ENCODE peak calls at places on chromosomes 5 and 9, in ten cellular contexts. J is mammary epithelial cell, A is spleen, Z is stomach, H is colonic mucosa, E is A549, C is thoracic aorta, R is IMR-90, S is ovary, Q is heart left ventricle. K is an unnamed sample.

GRCh38 chr5:1857256-1857600 is 25.5 kb downstream of the IRX4 start:
- DNase-seq in J (no peak), A (no peak), Z (no peak), H (no peak), E (no peak), C (no peak), R (no peak), S (no peak), Q (no peak), K (no peak)

GRCh38 chr9:13478235-13478634 is 198.7 kb upstream of the MPDZ start:
- DNase-seq in J (no peak), A (no peak), Z (no peak), H (no peak), E (no peak), C (no peak), R (peak), S (no peak), Q (no peak), K (no peak)

GRCh38 chr5:139038618-139039305 is 159.4 kb downstream of the SIL1 start:
- DNase-seq in J (no peak), A (no peak), Z (no peak), H (no peak), E (peak), C (no peak), R (no peak), S (no peak), Q (no peak), K (no peak)

GRCh38 chr5:159682623-159683022 is 233.7 kb upstream of the ADRA1B start:
- DNase-seq in J (no peak), A (no peak), Z (no peak), H (no peak), E (peak), C (no peak), R (no peak), S (no peak), Q (no peak), K (no peak)

GRCh38 chr9:134283111-134283515 is 43.1 kb upstream of the RXRA start:
- DNase-seq in J (peak), A (no peak), Z (peak), H (peak), E (no peak), C (peak), R (peak), S (peak), Q (peak), K (peak)

GRCh38 chr9:69671904-69672827 is at the start of gene APBA1:
- DNase-seq in J (peak), A (peak), Z (peak), H (peak), E (peak), C (no peak), R (peak), S (peak), Q (peak), K (no peak)

GRCh38 chr5:17216974-17217325 is 481 bp upstream of the BASP1 start:
- DNase-seq in J (no peak), A (peak), Z (no peak), H (no peak), E (peak), C (peak), R (peak), S (peak), Q (peak), K (peak)

GRCh38 chr5:34685485-34686197 is 29.5 kb downstream of the RAI14 start:
- DNase-seq in J (peak), A (no peak), Z (no peak), H (no peak), E (peak), C (no peak), R (peak), S (no peak), Q (no peak), K (no peak)

GRCh38 chr9:72597181-72597517 is 75.7 kb downstream of the TMC1 start:
- DNase-seq in J (no peak), A (no peak), Z (no peak), H (no peak), E (no peak), C (no peak), R (no peak), S (no peak), Q (no peak), K (no peak)

GRCh38 chr5:73118331-73119011 is 1.9 kb upstream of the TMEM171 start:
- DNase-seq in J (peak), A (no peak), Z (peak), H (peak), E (no peak), C (no peak), R (no peak), S (no peak), Q (no peak), K (no peak)

GRCh38 chr9:22452415-22453010 is 5.9 kb downstream of the DMRTA1 start:
- DNase-seq in J (no peak), A (peak), Z (peak), H (peak), E (peak), C (no peak), R (peak), S (no peak), Q (no peak), K (no peak)

GRCh38 chr9:92614123-92614510 is 55.8 kb downstream of the IPPK start:
- DNase-seq in J (no peak), A (no peak), Z (no peak), H (no peak), E (no peak), C (no peak), R (no peak), S (no peak), Q (no peak), K (no peak)
- H3K27ac ChIP-seq in J (no peak), A (no peak), Z (no peak), H (no peak), E (no peak), C (peak), R (no peak), S (no peak), Q (no peak), K (peak)

DNA sequence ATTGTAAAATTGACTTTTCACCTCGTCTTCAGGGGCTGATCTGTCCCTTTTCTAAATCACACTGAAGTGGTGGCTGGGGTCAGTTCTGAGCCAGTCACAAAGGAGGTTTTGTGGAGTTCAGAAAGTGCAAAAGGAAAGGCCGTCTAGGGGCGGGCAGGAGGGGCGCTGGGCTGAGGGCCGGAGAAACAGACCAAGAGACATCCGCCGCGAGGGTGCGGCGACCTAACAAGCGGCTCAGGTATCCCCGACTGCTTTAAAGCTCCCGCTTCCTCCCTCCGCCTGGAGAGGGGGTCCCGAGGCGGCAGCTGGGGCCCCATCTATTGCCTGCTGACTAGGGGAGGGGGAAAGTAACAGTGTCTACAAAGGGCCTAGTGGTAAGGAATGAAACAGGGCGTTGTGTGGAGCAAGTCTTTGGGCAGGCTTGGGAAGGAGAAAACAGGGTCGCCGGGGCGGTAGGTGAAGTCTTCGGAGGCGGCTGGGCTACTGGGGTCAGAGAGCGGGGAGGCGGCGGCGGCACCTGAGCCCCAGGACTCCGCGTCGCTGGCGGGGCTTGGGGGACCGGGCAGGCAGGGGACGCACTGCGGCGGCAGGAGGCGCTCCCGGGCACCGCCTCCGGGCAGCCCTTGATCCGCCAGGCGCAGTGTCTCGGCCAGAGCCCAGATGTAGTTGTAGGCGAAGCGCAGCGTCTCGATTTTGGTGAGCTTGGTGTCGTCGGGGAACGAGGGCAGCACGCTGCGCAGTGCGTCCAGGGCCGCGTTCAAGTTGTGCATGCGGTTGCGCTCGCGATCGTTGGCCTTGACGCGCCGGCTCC is 950 bp downstream of the NEUROG1 start:
- DNase-seq in J (no peak), A (no peak), Z (no peak), H (no peak), E (no peak), C (no peak), R (no peak), S (no peak), Q (no peak), K (no peak)
- TF ChIP-seq CTCF in J (no peak), A (no peak), Z (no peak), H (no peak), E (no peak), C (no peak), R (no peak), S (no peak), Q (no peak), K (no peak)

GRCh38 chr5:140115186-140115500 is 1.2 kb downstream of the PURA start:
- DNase-seq in J (no peak), A (no peak), Z (no peak), H (no peak), E (no peak), C (no peak), R (no peak), S (no peak), Q (no peak), K (no peak)
- H3K27ac ChIP-seq in J (peak), A (peak), Z (peak), H (peak), E (peak), C (no peak), R (no peak), S (no peak), Q (peak), K (peak)

DNA sequence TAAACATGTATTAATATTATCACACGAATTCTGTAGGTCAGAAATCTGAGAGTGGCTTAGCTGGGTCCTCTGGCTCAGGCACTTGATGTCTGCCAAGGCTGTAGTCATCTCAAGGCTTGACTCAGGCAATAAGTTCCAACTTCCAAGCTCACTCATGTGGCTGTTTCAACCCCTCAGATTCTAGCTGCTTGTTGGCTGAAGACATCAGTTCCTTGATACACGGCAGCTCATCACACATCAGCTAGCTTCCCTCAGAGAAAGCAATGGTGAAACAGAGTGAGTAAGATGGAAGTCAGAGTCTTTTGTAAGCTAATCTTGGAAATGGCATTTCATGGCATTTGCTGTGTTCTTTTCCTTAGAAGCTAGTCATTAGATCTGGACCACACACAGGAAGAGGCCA is 204.2 kb upstream of the PTGER4 start:
- DNase-seq in J (no peak), A (no peak), Z (no peak), H (no peak), E (no peak), C (no peak), R (peak), S (no peak), Q (no peak), K (no peak)
- TF ChIP-seq CTCF in J (no peak), A (no peak), Z (no peak), H (no peak), E (no peak), C (no peak), R (no peak), S (no peak), Q (no peak), K (no peak)

K was measured in RWPE1.